ENCODE peak calls at places on chromosomes 5 and 9, in five cellular contexts. X is HCT116, R is endothelial cell of umbilical vein, C is NB4, T is ovary. A is an unnamed sample.

GRCh38 chr5:121029536-121030245 is 565.6 kb downstream of the PRR16 start:
- DNase-seq in X (no peak), R (no peak), T (no peak), C (no peak), A (no peak)

GRCh38 chr5:2415678-2416077 is 335.8 kb downstream of the IRX2 start:
- DNase-seq in X (no peak), T (no peak), R (no peak), C (peak; percentile 7), A (no peak)

GRCh38 chr9:36151306-36152210 is 15.0 kb downstream of the GLIPR2 start:
- DNase-seq in T (no peak), X (no peak), R (peak; percentile 78), C (peak; percentile 93), A (no peak)

GRCh38 chr9:127608104-127608966 is 3.7 kb upstream of the STXBP1 start:
- DNase-seq in T (peak; percentile 86), X (peak; percentile 73), C (peak; percentile 83), R (peak; percentile 55), A (peak; percentile 87)

GRCh38 chr5:6712136-6712581 is 1.1 kb upstream of the TENT4A start:
- DNase-seq in X (no peak), C (peak; percentile 78), R (peak; percentile 60), T (peak; percentile 56), A (no peak)

GRCh38 chr5:75753182-75753581 is 35.9 kb upstream of the POC5 start:
- DNase-seq in X (no peak), R (no peak), T (no peak), C (no peak), A (no peak)

GRCh38 chr9:88313364-88314220 is 74.7 kb upstream of the SPIN1 start:
- DNase-seq in T (no peak), X (no peak), R (no peak), C (peak; percentile 21), A (no peak)

GRCh38 chr5:20307391-20307790 is 319.4 kb upstream of the CDH18 start:
- DNase-seq in X (no peak), T (no peak), R (no peak), C (no peak), A (no peak)

GRCh38 chr5:1201327-1202025 is at the start of gene SLC6A19:
- DNase-seq in X (no peak), C (no peak), R (no peak), T (no peak), A (no peak)

GRCh38 chr5:136749016-136749415 is 383.7 kb upstream of the TRPC7 start:
- DNase-seq in C (no peak), R (no peak), T (no peak), X (no peak), A (no peak)

GRCh38 chr9:128946945-128947422 is 419 bp downstream of the DOLK start:
- DNase-seq in C (no peak), R (no peak), T (no peak), X (no peak), A (no peak)

GRCh38 chr5:55636177-55636576 is 75.9 kb downstream of the SLC38A9 start:
- DNase-seq in R (no peak), X (no peak), T (no peak), C (no peak), A (no peak)

GRCh38 chr9:2181794-2182193 is 166.6 kb downstream of the SMARCA2 start:
- DNase-seq in T (no peak), C (peak; percentile 56), R (peak; percentile 36), X (peak; percentile 12), A (no peak)
- H3K4me3 ChIP-seq in T (no peak overlapping the region), C (no peak overlapping the region), R (no peak overlapping the region), X (no peak overlapping the region), A (no peak overlapping the region)

DNA sequence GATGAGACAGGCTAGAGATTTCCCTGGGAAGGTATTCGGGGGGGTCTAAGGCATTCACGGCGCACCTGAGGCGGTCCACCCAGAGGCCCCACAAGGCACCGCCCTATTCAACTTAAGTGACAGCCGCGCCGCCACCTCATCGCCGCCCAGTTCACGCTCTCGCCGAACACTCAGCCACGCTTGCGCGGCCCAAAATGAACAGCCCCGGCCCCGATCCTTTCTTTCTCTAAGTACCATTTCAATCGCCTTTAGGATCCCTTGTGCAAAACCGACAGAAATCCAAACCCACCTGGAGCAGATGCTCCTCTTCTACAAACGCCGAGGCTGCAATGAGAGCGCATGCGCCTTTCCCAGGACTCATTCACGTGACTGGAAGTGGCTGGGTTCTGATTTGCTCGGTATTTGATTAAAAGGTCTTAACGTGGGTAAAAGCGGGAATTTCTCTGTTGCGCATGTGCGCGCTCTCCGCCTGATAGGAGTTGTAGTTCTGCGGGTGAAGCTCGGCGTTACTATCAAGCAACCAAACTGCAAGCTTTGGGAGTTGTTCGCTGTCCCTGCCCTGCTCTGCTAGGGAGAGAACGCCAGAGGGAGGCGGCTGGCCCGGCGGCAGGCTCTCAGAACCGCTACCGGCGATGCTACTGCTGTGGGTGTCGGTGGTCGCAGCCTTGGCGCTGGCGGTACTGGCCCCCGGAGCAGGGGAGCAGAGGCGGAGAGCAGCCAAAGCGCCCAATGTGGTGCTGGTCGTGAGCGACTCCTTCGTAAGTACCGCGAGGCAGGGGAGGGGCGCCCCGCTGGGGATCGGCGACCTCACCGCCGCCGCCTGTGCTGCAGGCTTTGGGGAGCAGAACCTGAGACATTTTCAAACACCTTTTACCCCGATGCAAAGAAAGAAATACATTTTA is at the start of the genes ARSK and SKIC3:
- DNase-seq in T (peak; percentile 93), C (peak; percentile 98), X (peak; percentile 98), R (peak; percentile 99), A (peak; percentile 97)
- TF ChIP-seq POLR2A in T (peak; percentile 58), C (peak; percentile 64), X (peak; percentile 92), R (peak; percentile 64), A (no peak)

GRCh38 chr9:1922026-1922425 is 93.1 kb upstream of the SMARCA2 start:
- DNase-seq in R (no peak), T (no peak), C (peak; percentile 26), X (no peak), A (no peak)
- TF ChIP-seq CTCF in R (no peak), T (no peak), C (no peak), X (peak; percentile 17), A (no peak)

GRCh38 chr9:124282442-124283231 is 24.9 kb downstream of the NEK6 start:
- DNase-seq in C (peak; percentile 60), R (no peak), X (no peak), T (peak; percentile 81), A (no peak)
- H3K4me3 ChIP-seq in C (no peak overlapping the region), R (no peak overlapping the region), X (no peak overlapping the region), T (no peak overlapping the region), A (no peak overlapping the region)

GRCh38 chr9:133990366-133991210 is 1.5 kb downstream of the VAV2 start:
- DNase-seq in C (no peak), T (peak; percentile 42), R (peak; percentile 82), X (peak; percentile 21), A (peak; percentile 90)

GRCh38 chr9:133991211-133991921 is 758 bp downstream of the VAV2 start:
- DNase-seq in T (peak; percentile 44), C (no peak), R (peak; percentile 18), X (no peak), A (no peak)

GRCh38 chr9:133993635-133994253 is 1.6 kb upstream of the VAV2 start:
- DNase-seq in X (no peak), R (no peak), T (no peak), C (no peak), A (no peak)

GRCh38 chr9:133992780-133993634 is 883 bp upstream of the VAV2 start:
- DNase-seq in R (peak; percentile 70), T (peak; percentile 82), X (peak; percentile 43), C (peak; percentile 74), A (peak; percentile 98)

DNA sequence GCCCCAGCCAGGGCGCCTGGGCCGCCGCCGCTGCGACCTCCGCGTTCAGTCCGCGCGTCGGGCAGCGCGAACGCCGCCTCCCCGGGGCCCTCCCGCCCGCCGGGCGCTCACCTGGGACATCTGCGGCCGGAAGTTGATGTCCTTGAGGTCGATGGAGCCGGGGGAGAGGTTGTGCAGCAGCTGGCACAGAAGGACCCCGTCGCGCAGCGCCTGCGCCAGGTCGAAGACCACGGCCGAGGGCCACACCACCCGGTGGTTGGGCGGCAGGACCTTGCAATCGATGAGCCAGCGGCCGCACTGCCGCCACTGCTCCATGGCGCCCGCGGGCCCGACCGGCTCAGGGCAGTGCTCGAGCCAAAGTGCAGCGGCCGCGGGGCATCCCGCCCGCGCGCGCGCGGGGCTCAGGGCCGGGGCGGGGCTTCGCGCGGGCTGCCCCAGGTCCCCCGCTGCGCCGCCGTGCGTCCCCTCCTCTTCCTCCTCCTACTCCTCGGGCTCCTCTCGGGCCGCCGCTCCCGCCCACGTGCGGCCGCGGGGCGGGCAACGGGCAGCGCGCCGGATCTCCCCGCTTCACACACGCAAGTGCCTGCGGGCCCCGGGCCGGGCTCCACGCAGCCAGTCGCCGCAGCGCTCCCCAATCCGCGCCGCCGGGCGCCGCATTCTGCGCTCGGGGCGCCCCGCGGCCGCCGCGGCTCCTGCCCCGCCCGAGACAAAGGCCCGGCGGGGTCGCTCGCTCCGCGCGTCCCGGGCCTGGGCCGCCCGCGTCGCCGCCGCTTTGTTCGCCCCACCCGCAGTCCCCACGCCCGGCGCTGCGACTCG is at the start of gene VAV2:
- DNase-seq in X (peak; percentile 29), R (peak; percentile 48), C (peak; percentile 62), T (peak; percentile 60), A (no peak)
- TF ChIP-seq POLR2A in X (peak; percentile 53), R (peak; percentile 43), C (peak; percentile 33), T (no peak), A (no peak)

A was measured in lower leg skin.